ENCODE peak calls at places on chromosome 18, in four cellular contexts. One of them, this sample, is unnamed.

GRCh38 chr18:8301427-8302172 is 307.6 kb upstream of the RAB12 start:
- DNase-seq in uterus: no peak
- DNase-seq in aorta: no peak
- DNase-seq in mesendoderm: no peak
- DNase-seq in this sample: no peak

GRCh38 chr18:48627216-48627615 is 88.4 kb downstream of the CTIF start:
- DNase-seq in aorta: no peak
- DNase-seq in uterus: no peak
- DNase-seq in mesendoderm: peak; percentile 73
- DNase-seq in this sample: no peak

GRCh38 chr18:79776674-79777073 is 21.1 kb upstream of the KCNG2 start:
- DNase-seq in uterus: no peak
- DNase-seq in aorta: no peak
- DNase-seq in mesendoderm: no peak
- DNase-seq in this sample: no peak

GRCh38 chr18:5894613-5895299 is 566 bp downstream of the TMEM200C start:
- DNase-seq in uterus: no peak
- DNase-seq in aorta: peak; percentile 75
- DNase-seq in mesendoderm: peak; percentile 47
- DNase-seq in this sample: no peak

GRCh38 chr18:58572181-58572580 is 56.7 kb downstream of the ALPK2 start:
- DNase-seq in uterus: no peak
- DNase-seq in aorta: no peak
- DNase-seq in mesendoderm: no peak
- DNase-seq in this sample: no peak

GRCh38 chr18:7676253-7676873 is 109.2 kb downstream of the PTPRM start:
- DNase-seq in aorta: no peak
- DNase-seq in mesendoderm: no peak
- DNase-seq in uterus: no peak
- DNase-seq in this sample: no peak

GRCh38 chr18:49628119-49628518 is 66.3 kb downstream of the LIPG start:
- DNase-seq in mesendoderm: no peak
- DNase-seq in aorta: no peak
- DNase-seq in uterus: no peak
- DNase-seq in this sample: no peak

GRCh38 chr18:45127395-45127794 is 446.7 kb downstream of the SETBP1 start:
- DNase-seq in aorta: no peak
- DNase-seq in uterus: no peak
- DNase-seq in mesendoderm: no peak
- DNase-seq in this sample: no peak

GRCh38 chr18:63683152-63683551 is 19.6 kb upstream of the SERPINB11 start:
- DNase-seq in mesendoderm: peak; percentile 94
- DNase-seq in uterus: no peak
- DNase-seq in aorta: no peak
- DNase-seq in this sample: peak; percentile 65

GRCh38 chr18:41351430-41351829 is 603.6 kb upstream of the PIK3C3 start:
- DNase-seq in uterus: no peak
- DNase-seq in aorta: no peak
- DNase-seq in mesendoderm: no peak
- DNase-seq in this sample: no peak

GRCh38 chr18:59265246-59266018 is 7.8 kb downstream of the RAX start:
- DNase-seq in uterus: no peak
- DNase-seq in mesendoderm: peak; percentile 88
- DNase-seq in aorta: no peak
- DNase-seq in this sample: no peak

GRCh38 chr18:79019876-79020275 is 40.3 kb downstream of the SALL3 start:
- DNase-seq in mesendoderm: no peak
- DNase-seq in uterus: no peak
- DNase-seq in aorta: no peak
- DNase-seq in this sample: no peak

GRCh38 chr18:5295981-5296705 is 617 bp upstream of the ZBTB14 start:
- DNase-seq in mesendoderm: peak; percentile 98
- DNase-seq in uterus: peak; percentile 98
- DNase-seq in aorta: peak; percentile 99
- DNase-seq in this sample: peak; percentile 95

GRCh38 chr18:45687617-45688016 is 36.4 kb upstream of the SLC14A1 start:
- DNase-seq in uterus: no peak
- DNase-seq in mesendoderm: no peak
- DNase-seq in aorta: no peak
- DNase-seq in this sample: no peak

GRCh38 chr18:78727057-78727739 is 252.4 kb upstream of the SALL3 start:
- DNase-seq in mesendoderm: no peak
- DNase-seq in aorta: peak; percentile 41
- DNase-seq in uterus: no peak
- DNase-seq in this sample: no peak

GRCh38 chr18:37393945-37394609 is 171.5 kb downstream of the CELF4 start:
- DNase-seq in mesendoderm: peak; percentile 92
- DNase-seq in uterus: peak; percentile 73
- DNase-seq in aorta: peak; percentile 91
- DNase-seq in this sample: no peak

GRCh38 chr18:45457933-45458332 is 157.3 kb upstream of the SLC14A2 start:
- DNase-seq in uterus: no peak
- DNase-seq in aorta: no peak
- DNase-seq in mesendoderm: no peak
- DNase-seq in this sample: no peak

GRCh38 chr18:70781860-70782453 is 493.1 kb downstream of the SOCS6 start:
- DNase-seq in mesendoderm: peak; percentile 66
- DNase-seq in uterus: no peak
- DNase-seq in aorta: no peak
- DNase-seq in this sample: no peak

GRCh38 chr18:6107794-6108193 is 212.5 kb upstream of the TMEM200C start:
- DNase-seq in mesendoderm: no peak
- DNase-seq in uterus: no peak
- DNase-seq in aorta: no peak
- DNase-seq in this sample: no peak

GRCh38 chr18:25016666-25017065 is 335.3 kb downstream of the ZNF521 start:
- DNase-seq in aorta: no peak
- DNase-seq in mesendoderm: no peak
- DNase-seq in uterus: no peak
- DNase-seq in this sample: no peak

GRCh38 chr18:22432672-22433137 is 15.0 kb upstream of the CTAGE1 start:
- DNase-seq in uterus: peak; percentile 81
- DNase-seq in aorta: peak; percentile 90
- DNase-seq in mesendoderm: peak; percentile 56
- DNase-seq in this sample: no peak

GRCh38 chr18:36398419-36398818 is 100.9 kb downstream of the FHOD3 start:
- DNase-seq in uterus: no peak
- DNase-seq in aorta: no peak
- DNase-seq in mesendoderm: no peak
- DNase-seq in this sample: no peak

GRCh38 chr18:63098014-63098981 is 221.3 kb downstream of the BCL2 start:
- DNase-seq in uterus: no peak
- DNase-seq in mesendoderm: no peak
- DNase-seq in aorta: no peak
- DNase-seq in this sample: no peak

GRCh38 chr18:45539383-45539960 is 75.8 kb upstream of the SLC14A2 start:
- DNase-seq in aorta: no peak
- DNase-seq in mesendoderm: no peak
- DNase-seq in uterus: no peak
- DNase-seq in this sample: no peak

GRCh38 chr18:58896734-58897508 is 32.2 kb downstream of the ZNF532 start:
- DNase-seq in aorta: no peak
- DNase-seq in uterus: no peak
- DNase-seq in mesendoderm: peak; percentile 39
- DNase-seq in this sample: no peak

GRCh38 chr18:40249390-40250080 is 1705.5 kb upstream of the PIK3C3 start:
- DNase-seq in uterus: no peak
- DNase-seq in aorta: no peak
- DNase-seq in mesendoderm: peak; percentile 65
- DNase-seq in this sample: no peak

GRCh38 chr18:22641973-22642372 is 224.3 kb upstream of the CTAGE1 start:
- DNase-seq in uterus: no peak
- DNase-seq in mesendoderm: no peak
- DNase-seq in aorta: no peak
- DNase-seq in this sample: no peak

GRCh38 chr18:30489890-30490643 is 552.5 kb downstream of the DSC3 start:
- DNase-seq in aorta: no peak
- DNase-seq in uterus: no peak
- DNase-seq in mesendoderm: no peak
- DNase-seq in this sample: no peak

GRCh38 chr18:44799422-44800421 is 119.0 kb downstream of the SETBP1 start:
- DNase-seq in mesendoderm: no peak
- DNase-seq in aorta: no peak
- DNase-seq in uterus: no peak
- DNase-seq in this sample: no peak

GRCh38 chr18:54647176-54647575 is 56.1 kb downstream of the DYNAP start:
- DNase-seq in aorta: no peak
- DNase-seq in mesendoderm: peak; percentile 67
- DNase-seq in uterus: no peak
- DNase-seq in this sample: peak; percentile 36

DNA sequence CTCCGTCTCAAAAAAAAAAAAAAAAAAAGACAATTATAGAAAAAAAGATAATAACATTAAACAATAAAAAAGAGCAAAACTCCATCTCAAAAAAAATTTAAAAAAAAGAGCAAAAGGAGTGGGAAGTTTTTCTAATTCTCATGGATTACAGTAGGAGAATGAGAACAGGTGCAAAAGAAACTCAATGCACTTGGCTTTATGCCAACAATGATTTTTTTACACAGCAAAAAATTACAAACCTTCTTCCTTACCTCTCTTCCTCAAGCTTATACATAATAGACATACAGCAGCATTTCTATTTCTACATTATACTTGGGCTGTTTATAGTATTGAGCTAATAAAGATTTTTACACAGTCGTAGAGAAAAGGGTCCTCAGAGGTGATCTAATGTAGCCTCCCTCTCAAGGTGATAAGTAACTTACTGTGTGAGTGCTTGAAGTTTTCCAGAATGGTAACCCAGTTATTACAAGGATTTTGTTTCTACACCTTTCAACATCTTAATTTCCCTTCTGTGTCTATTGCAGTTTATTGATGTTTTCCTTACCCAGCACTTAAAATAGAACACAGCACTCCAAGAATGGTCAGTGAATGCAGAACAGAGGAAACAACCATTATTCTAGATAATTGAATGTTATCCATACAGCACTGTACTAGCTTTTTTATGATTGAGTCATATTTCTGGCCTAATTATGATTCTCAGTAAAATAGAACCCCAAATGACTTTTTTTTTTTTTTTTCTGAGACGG is 34.9 kb upstream of the RNF138 start:
- DNase-seq in aorta: no peak
- DNase-seq in mesendoderm: no peak
- DNase-seq in uterus: no peak
- DNase-seq in this sample: no peak
- H3K27ac ChIP-seq in aorta: no peak overlapping the region
- H3K27ac ChIP-seq in mesendoderm: no peak overlapping the region
- H3K27ac ChIP-seq in uterus: no peak overlapping the region
- H3K27ac ChIP-seq in this sample: no peak overlapping the region

GRCh38 chr18:3055201-3055600 is 42.3 kb upstream of the LPIN2 start:
- DNase-seq in aorta: no peak
- DNase-seq in mesendoderm: no peak
- DNase-seq in uterus: no peak
- DNase-seq in this sample: no peak
- H3K27ac ChIP-seq in aorta: no peak overlapping the region
- H3K27ac ChIP-seq in mesendoderm: no peak overlapping the region
- H3K27ac ChIP-seq in uterus: no peak overlapping the region
- H3K27ac ChIP-seq in this sample: no peak overlapping the region

GRCh38 chr18:74518456-74519315 is 15.6 kb upstream of the CNDP1 start:
- DNase-seq in mesendoderm: no peak
- DNase-seq in aorta: no peak
- DNase-seq in uterus: no peak
- DNase-seq in this sample: no peak
- H3K27ac ChIP-seq in mesendoderm: no peak overlapping the region
- H3K27ac ChIP-seq in aorta: no peak overlapping the region
- H3K27ac ChIP-seq in uterus: no peak overlapping the region
- H3K27ac ChIP-seq in this sample: no peak overlapping the region

DNA sequence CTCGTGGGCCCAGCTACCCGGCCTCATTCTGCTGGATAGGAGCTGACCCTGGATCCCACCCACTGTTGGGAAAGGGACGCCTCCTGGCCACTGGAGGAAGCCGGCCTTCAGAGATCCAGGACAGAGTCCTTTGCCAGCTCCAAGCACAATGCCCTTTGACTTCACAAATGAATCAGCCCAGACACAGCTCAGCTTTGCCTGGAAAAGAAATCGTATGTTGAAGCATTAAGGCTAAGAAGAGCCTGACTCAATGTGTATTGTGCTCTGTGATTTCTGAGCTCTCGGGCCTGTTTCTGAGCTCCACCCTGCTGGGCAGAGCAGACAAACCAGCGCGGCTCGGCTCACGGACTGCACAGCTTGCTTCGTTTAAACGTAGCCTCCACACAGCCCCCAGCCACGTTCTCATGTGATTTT is 162.9 kb upstream of the APCDD1 start:
- DNase-seq in uterus: peak; percentile 37
- DNase-seq in aorta: no peak
- DNase-seq in mesendoderm: no peak
- DNase-seq in this sample: no peak
- H3K27ac ChIP-seq in uterus: no peak overlapping the region
- H3K27ac ChIP-seq in aorta: no peak overlapping the region
- H3K27ac ChIP-seq in mesendoderm: no peak overlapping the region
- H3K27ac ChIP-seq in this sample: no peak overlapping the region

DNA sequence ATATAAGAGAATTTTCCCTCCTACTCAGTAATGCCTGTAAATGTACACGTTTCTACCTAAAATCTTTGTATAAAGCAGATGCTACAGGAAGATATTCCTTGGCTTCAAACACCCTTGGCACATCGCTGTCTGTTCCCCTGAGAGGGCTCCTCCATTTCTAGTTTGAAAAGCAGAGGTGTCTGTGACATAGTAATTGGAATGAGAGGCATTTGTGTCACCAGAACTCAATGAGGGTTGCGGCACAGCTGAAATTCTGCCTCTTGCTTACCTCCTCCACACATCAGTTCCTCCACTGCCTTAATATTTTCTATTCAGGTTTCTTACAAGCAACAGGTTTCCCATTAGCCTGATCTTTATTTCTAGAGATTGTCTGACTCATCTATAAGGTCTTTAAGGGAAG is 359.9 kb upstream of the DCC start:
- DNase-seq in aorta: no peak
- DNase-seq in mesendoderm: no peak
- DNase-seq in uterus: no peak
- DNase-seq in this sample: no peak
- H3K27ac ChIP-seq in aorta: no peak overlapping the region
- H3K27ac ChIP-seq in mesendoderm: no peak overlapping the region
- H3K27ac ChIP-seq in uterus: no peak overlapping the region
- H3K27ac ChIP-seq in this sample: no peak overlapping the region

GRCh38 chr18:12906773-12907172 is 22.7 kb upstream of the PTPN2 start:
- DNase-seq in mesendoderm: no peak
- DNase-seq in aorta: no peak
- DNase-seq in uterus: no peak
- DNase-seq in this sample: no peak
- H3K27ac ChIP-seq in mesendoderm: no peak overlapping the region
- H3K27ac ChIP-seq in aorta: no peak overlapping the region
- H3K27ac ChIP-seq in uterus: no peak overlapping the region
- H3K27ac ChIP-seq in this sample: no peak overlapping the region

This sample was measured in prostate gland.